ENCODE peak calls at places on chromosomes 11 and 22, in five cellular contexts. One of them, this sample, is unnamed. For H3K36me3, the result is how much of the 10 kb centered on the place peaks cover.

GRCh38 chr22:26460202-26460601 is 23.4 kb downstream of the HPS4 start:
- DNase-seq in HAP-1: no peak
- DNase-seq in mammary epithelial cell: peak
- DNase-seq in lower lobe of right lung: no peak
- DNase-seq in neuronal stem cell: no peak
- DNase-seq in this sample: no peak

GRCh38 chr11:102760355-102761035 is 19.9 kb downstream of the MMP10 start:
- DNase-seq in HAP-1: no peak
- DNase-seq in mammary epithelial cell: peak
- DNase-seq in lower lobe of right lung: no peak
- DNase-seq in neuronal stem cell: no peak
- DNase-seq in this sample: peak

GRCh38 chr11:94826415-94826814 is 58.3 kb downstream of the AMOTL1 start:
- DNase-seq in HAP-1: peak
- DNase-seq in mammary epithelial cell: no peak
- DNase-seq in lower lobe of right lung: no peak
- DNase-seq in neuronal stem cell: no peak
- DNase-seq in this sample: peak

GRCh38 chr22:46881373-46882118 is 119.1 kb downstream of the TBC1D22A start:
- DNase-seq in HAP-1: no peak
- DNase-seq in mammary epithelial cell: peak
- DNase-seq in lower lobe of right lung: no peak
- DNase-seq in neuronal stem cell: no peak
- DNase-seq in this sample: no peak

GRCh38 chr22:26276530-26277200 is 107.4 kb downstream of the SEZ6L start:
- DNase-seq in HAP-1: peak
- DNase-seq in mammary epithelial cell: no peak
- DNase-seq in lower lobe of right lung: no peak
- DNase-seq in neuronal stem cell: no peak
- DNase-seq in this sample: no peak

GRCh38 chr22:17007257-17007656 is 765 bp downstream of the GAB4 start:
- DNase-seq in HAP-1: no peak
- DNase-seq in mammary epithelial cell: no peak
- DNase-seq in lower lobe of right lung: no peak
- DNase-seq in neuronal stem cell: no peak
- DNase-seq in this sample: no peak

GRCh38 chr22:49566693-49567092 is 261.0 kb downstream of the BRD1 start:
- DNase-seq in HAP-1: no peak
- DNase-seq in mammary epithelial cell: no peak
- DNase-seq in lower lobe of right lung: no peak
- DNase-seq in neuronal stem cell: no peak
- DNase-seq in this sample: no peak

GRCh38 chr11:21402274-21402673 is 732.9 kb downstream of the NELL1 start:
- DNase-seq in HAP-1: no peak
- DNase-seq in mammary epithelial cell: no peak
- DNase-seq in lower lobe of right lung: no peak
- DNase-seq in neuronal stem cell: no peak
- DNase-seq in this sample: no peak

GRCh38 chr22:33519140-33519973 is 400.9 kb downstream of the LARGE1 start:
- DNase-seq in HAP-1: peak
- DNase-seq in mammary epithelial cell: peak
- DNase-seq in lower lobe of right lung: no peak
- DNase-seq in neuronal stem cell: peak
- DNase-seq in this sample: peak

GRCh38 chr22:49103314-49104052 is 724.2 kb downstream of the BRD1 start:
- DNase-seq in HAP-1: no peak
- DNase-seq in mammary epithelial cell: no peak
- DNase-seq in lower lobe of right lung: no peak
- DNase-seq in neuronal stem cell: no peak
- DNase-seq in this sample: no peak

GRCh38 chr11:135022430-135022829 is 610.4 kb upstream of the B3GAT1 start:
- DNase-seq in HAP-1: no peak
- DNase-seq in mammary epithelial cell: no peak
- DNase-seq in lower lobe of right lung: no peak
- DNase-seq in neuronal stem cell: no peak
- DNase-seq in this sample: no peak

GRCh38 chr11:18564149-18564548 is 24.4 kb downstream of the UEVLD start:
- DNase-seq in HAP-1: no peak
- DNase-seq in mammary epithelial cell: no peak
- DNase-seq in lower lobe of right lung: no peak
- DNase-seq in neuronal stem cell: no peak
- DNase-seq in this sample: no peak

GRCh38 chr11:47388697-47389576 is 10.6 kb upstream of the SPI1 start:
- DNase-seq in HAP-1: no peak
- DNase-seq in mammary epithelial cell: no peak
- DNase-seq in lower lobe of right lung: peak
- DNase-seq in neuronal stem cell: no peak
- DNase-seq in this sample: no peak

GRCh38 chr11:3109434-3109833 is 52.2 kb upstream of the CARS1 start:
- DNase-seq in HAP-1: no peak
- DNase-seq in mammary epithelial cell: no peak
- DNase-seq in lower lobe of right lung: no peak
- DNase-seq in neuronal stem cell: no peak
- DNase-seq in this sample: no peak

GRCh38 chr11:65084598-65085375 is 765 bp downstream of the ZFPL1 start:
- DNase-seq in HAP-1: no peak
- DNase-seq in mammary epithelial cell: peak
- DNase-seq in lower lobe of right lung: no peak
- DNase-seq in neuronal stem cell: no peak
- DNase-seq in this sample: no peak

GRCh38 chr11:64334764-64335741 is 5.0 kb upstream of the CCDC88B start:
- DNase-seq in HAP-1: peak
- DNase-seq in mammary epithelial cell: peak
- DNase-seq in lower lobe of right lung: peak
- DNase-seq in neuronal stem cell: no peak
- DNase-seq in this sample: peak

GRCh38 chr22:44889233-44889878 is 120.4 kb downstream of the PHF21B start:
- DNase-seq in HAP-1: peak
- DNase-seq in mammary epithelial cell: no peak
- DNase-seq in lower lobe of right lung: no peak
- DNase-seq in neuronal stem cell: no peak
- DNase-seq in this sample: no peak

GRCh38 chr11:108618529-108618928 is 25.0 kb upstream of the EXPH5 start:
- DNase-seq in HAP-1: no peak
- DNase-seq in mammary epithelial cell: peak
- DNase-seq in lower lobe of right lung: no peak
- DNase-seq in neuronal stem cell: no peak
- DNase-seq in this sample: no peak

GRCh38 chr11:131694526-131695424 is 324.4 kb downstream of the NTM start:
- DNase-seq in HAP-1: peak
- DNase-seq in mammary epithelial cell: peak
- DNase-seq in lower lobe of right lung: peak
- DNase-seq in neuronal stem cell: peak
- DNase-seq in this sample: peak

GRCh38 chr22:26554956-26555355 is 35.0 kb downstream of the TPST2 start:
- DNase-seq in HAP-1: peak
- DNase-seq in mammary epithelial cell: no peak
- DNase-seq in lower lobe of right lung: no peak
- DNase-seq in neuronal stem cell: no peak
- DNase-seq in this sample: no peak

GRCh38 chr11:71525188-71525937 is 1.7 kb upstream of the KRTAP5-7 start:
- DNase-seq in HAP-1: no peak
- DNase-seq in mammary epithelial cell: no peak
- DNase-seq in lower lobe of right lung: no peak
- DNase-seq in neuronal stem cell: no peak
- DNase-seq in this sample: no peak

GRCh38 chr22:35355744-35356420 is 25.0 kb upstream of the HMOX1 start:
- DNase-seq in HAP-1: no peak
- DNase-seq in mammary epithelial cell: no peak
- DNase-seq in lower lobe of right lung: no peak
- DNase-seq in neuronal stem cell: no peak
- DNase-seq in this sample: peak

GRCh38 chr11:76391039-76391438 is 9.9 kb downstream of the GVQW3 start:
- DNase-seq in HAP-1: no peak
- DNase-seq in mammary epithelial cell: no peak
- DNase-seq in lower lobe of right lung: no peak
- DNase-seq in neuronal stem cell: no peak
- DNase-seq in this sample: peak

GRCh38 chr11:12052676-12053605 is 44.5 kb upstream of the DKK3 start:
- DNase-seq in HAP-1: no peak
- DNase-seq in mammary epithelial cell: peak
- DNase-seq in lower lobe of right lung: no peak
- DNase-seq in neuronal stem cell: no peak
- DNase-seq in this sample: no peak

GRCh38 chr11:132632641-132633124 is 899.6 kb downstream of the OPCML start:
- DNase-seq in HAP-1: no peak
- DNase-seq in mammary epithelial cell: peak
- DNase-seq in lower lobe of right lung: no peak
- DNase-seq in neuronal stem cell: no peak
- DNase-seq in this sample: peak

GRCh38 chr11:97111559-97111958 is 721.7 kb downstream of the JRKL start:
- DNase-seq in HAP-1: no peak
- DNase-seq in mammary epithelial cell: no peak
- DNase-seq in lower lobe of right lung: no peak
- DNase-seq in neuronal stem cell: no peak
- DNase-seq in this sample: no peak

GRCh38 chr22:20205964-20206708 is 55.3 kb upstream of the CCDC188 start:
- DNase-seq in HAP-1: peak
- DNase-seq in mammary epithelial cell: peak
- DNase-seq in lower lobe of right lung: peak
- DNase-seq in neuronal stem cell: no peak
- DNase-seq in this sample: peak

GRCh38 chr11:118820412-118821357 is 29.7 kb upstream of the DDX6 start:
- DNase-seq in HAP-1: no peak
- DNase-seq in mammary epithelial cell: peak
- DNase-seq in lower lobe of right lung: peak
- DNase-seq in neuronal stem cell: no peak
- DNase-seq in this sample: no peak

GRCh38 chr11:86418929-86419328 is 44.2 kb downstream of the CCDC81 start:
- DNase-seq in HAP-1: no peak
- DNase-seq in mammary epithelial cell: peak
- DNase-seq in lower lobe of right lung: no peak
- DNase-seq in neuronal stem cell: no peak
- DNase-seq in this sample: no peak

GRCh38 chr22:26134654-26135330 is 34.5 kb upstream of the SEZ6L start:
- DNase-seq in HAP-1: peak
- DNase-seq in mammary epithelial cell: no peak
- DNase-seq in lower lobe of right lung: no peak
- DNase-seq in neuronal stem cell: no peak
- DNase-seq in this sample: peak

GRCh38 chr11:1049911-1050580 is 13.5 kb upstream of the MUC6 start:
- DNase-seq in HAP-1: no peak
- DNase-seq in mammary epithelial cell: no peak
- DNase-seq in lower lobe of right lung: no peak
- DNase-seq in neuronal stem cell: no peak
- DNase-seq in this sample: peak

GRCh38 chr22:27405672-27406388 is 395.7 kb downstream of the MN1 start:
- DNase-seq in HAP-1: peak
- DNase-seq in mammary epithelial cell: peak
- DNase-seq in lower lobe of right lung: peak
- DNase-seq in neuronal stem cell: peak
- DNase-seq in this sample: peak

GRCh38 chr11:2321311-2321683 is 19.5 kb downstream of the TSPAN32 start:
- DNase-seq in HAP-1: no peak
- DNase-seq in mammary epithelial cell: no peak
- DNase-seq in lower lobe of right lung: no peak
- DNase-seq in neuronal stem cell: no peak
- DNase-seq in this sample: no peak

GRCh38 chr11:106917973-106918372 is 100.3 kb downstream of the GUCY1A2 start:
- DNase-seq in HAP-1: no peak
- DNase-seq in mammary epithelial cell: no peak
- DNase-seq in lower lobe of right lung: no peak
- DNase-seq in neuronal stem cell: peak
- DNase-seq in this sample: peak

GRCh38 chr11:20451568-20451967 is 64.1 kb downstream of the PRMT3 start:
- DNase-seq in HAP-1: no peak
- DNase-seq in mammary epithelial cell: peak
- DNase-seq in lower lobe of right lung: no peak
- DNase-seq in neuronal stem cell: no peak
- DNase-seq in this sample: no peak

GRCh38 chr11:101470881-101471535 is 112.8 kb downstream of the TRPC6 start:
- DNase-seq in HAP-1: no peak
- DNase-seq in mammary epithelial cell: peak
- DNase-seq in lower lobe of right lung: no peak
- DNase-seq in neuronal stem cell: no peak
- DNase-seq in this sample: no peak

GRCh38 chr11:114036156-114036811 is 23.2 kb upstream of the ZBTB16 start:
- DNase-seq in HAP-1: peak
- DNase-seq in mammary epithelial cell: peak
- DNase-seq in lower lobe of right lung: peak
- DNase-seq in neuronal stem cell: peak
- DNase-seq in this sample: no peak

GRCh38 chr11:1228921-1229451 is 6.1 kb downstream of the MUC5B start:
- DNase-seq in HAP-1: no peak
- DNase-seq in mammary epithelial cell: no peak
- DNase-seq in lower lobe of right lung: no peak
- DNase-seq in neuronal stem cell: no peak
- DNase-seq in this sample: no peak

GRCh38 chr22:23301591-23301990 is 121.3 kb downstream of the BCR start:
- DNase-seq in HAP-1: no peak
- DNase-seq in mammary epithelial cell: no peak
- DNase-seq in lower lobe of right lung: peak
- DNase-seq in neuronal stem cell: no peak
- DNase-seq in this sample: no peak
- H3K36me3 ChIP-seq in HAP-1: under half
- H3K36me3 ChIP-seq in mammary epithelial cell: under half
- H3K36me3 ChIP-seq in lower lobe of right lung: half or more
- H3K36me3 ChIP-seq in neuronal stem cell: half or more
- H3K36me3 ChIP-seq in this sample: under half

GRCh38 chr11:74933765-74934164 is 15.1 kb downstream of the XRRA1 start:
- DNase-seq in HAP-1: no peak
- DNase-seq in mammary epithelial cell: no peak
- DNase-seq in lower lobe of right lung: no peak
- DNase-seq in neuronal stem cell: no peak
- DNase-seq in this sample: no peak

GRCh38 chr11:74936976-74937375 is 11.9 kb downstream of the XRRA1 start:
- DNase-seq in HAP-1: no peak
- DNase-seq in mammary epithelial cell: no peak
- DNase-seq in lower lobe of right lung: no peak
- DNase-seq in neuronal stem cell: no peak
- DNase-seq in this sample: no peak

GRCh38 chr11:74937696-74938475 is 11.0 kb downstream of the XRRA1 start:
- DNase-seq in HAP-1: no peak
- DNase-seq in mammary epithelial cell: peak
- DNase-seq in lower lobe of right lung: no peak
- DNase-seq in neuronal stem cell: no peak
- DNase-seq in this sample: no peak

GRCh38 chr11:74935285-74935684 is 13.6 kb downstream of the XRRA1 start:
- DNase-seq in HAP-1: no peak
- DNase-seq in mammary epithelial cell: no peak
- DNase-seq in lower lobe of right lung: no peak
- DNase-seq in neuronal stem cell: no peak
- DNase-seq in this sample: no peak

GRCh38 chr11:74936087-74936486 is 12.8 kb downstream of the XRRA1 start:
- DNase-seq in HAP-1: no peak
- DNase-seq in mammary epithelial cell: no peak
- DNase-seq in lower lobe of right lung: no peak
- DNase-seq in neuronal stem cell: no peak
- DNase-seq in this sample: no peak
- H3K36me3 ChIP-seq in HAP-1: half or more
- H3K36me3 ChIP-seq in mammary epithelial cell: under half
- H3K36me3 ChIP-seq in lower lobe of right lung: half or more
- H3K36me3 ChIP-seq in neuronal stem cell: half or more
- H3K36me3 ChIP-seq in this sample: under half

GRCh38 chr11:27373392-27373791 is 10.4 kb upstream of the CCDC34 start:
- DNase-seq in HAP-1: no peak
- DNase-seq in mammary epithelial cell: no peak
- DNase-seq in lower lobe of right lung: no peak
- DNase-seq in neuronal stem cell: no peak
- DNase-seq in this sample: no peak
- H3K36me3 ChIP-seq in HAP-1: half or more
- H3K36me3 ChIP-seq in mammary epithelial cell: under half
- H3K36me3 ChIP-seq in lower lobe of right lung: under half
- H3K36me3 ChIP-seq in neuronal stem cell: half or more
- H3K36me3 ChIP-seq in this sample: under half

GRCh38 chr11:117545706-117546105 is 218.1 kb downstream of the CEP164 start:
- DNase-seq in HAP-1: no peak
- DNase-seq in mammary epithelial cell: no peak
- DNase-seq in lower lobe of right lung: peak
- DNase-seq in neuronal stem cell: no peak
- DNase-seq in this sample: no peak
- H3K36me3 ChIP-seq in HAP-1: under half
- H3K36me3 ChIP-seq in mammary epithelial cell: under half
- H3K36me3 ChIP-seq in lower lobe of right lung: under half
- H3K36me3 ChIP-seq in neuronal stem cell: under half
- H3K36me3 ChIP-seq in this sample: under half

This sample was measured in SJCRH30.